ENCODE peak calls at places on chromosomes 11 and 22, in five cellular contexts. M is A549, V is tibial nerve, J is suprapubic skin, N is stomach. I is an unnamed sample.
A peak's percentile ranks its signal among the peaks of the same experiment; 100 is the strongest.

GRCh38 chr11:61195016-61195695 is 8.2 kb upstream of the PGA3 start:
- DNase-seq in J (no peak), M (no peak), V (no peak), N (peak; percentile 94), I (peak; percentile 24)

GRCh38 chr22:41289681-41290080 is 3.7 kb upstream of the RANGAP1 start:
- DNase-seq in M (no peak), J (no peak), N (no peak), V (no peak), I (no peak)

GRCh38 chr11:18144243-18144642 is 11.9 kb downstream of the MRGPRX3 start:
- DNase-seq in J (no peak), N (no peak), M (no peak), V (no peak), I (no peak)

GRCh38 chr11:76218449-76219206 is 12.3 kb upstream of the WNT11 start:
- DNase-seq in N (no peak), J (no peak), M (no peak), V (no peak), I (no peak)

GRCh38 chr11:67392182-67392715 is 463 bp downstream of the RAD9A start:
- DNase-seq in M (no peak), J (no peak), V (no peak), N (no peak), I (no peak)

GRCh38 chr11:9850224-9850895 is 186.5 kb downstream of the SWAP70 start:
- DNase-seq in V (no peak), M (no peak), J (no peak), N (no peak), I (no peak)

GRCh38 chr11:130023204-130023603 is 20.6 kb upstream of the PRDM10 start:
- DNase-seq in M (no peak), V (no peak), N (no peak), J (no peak), I (no peak)

GRCh38 chr11:27207025-27207650 is 155.9 kb downstream of the CCDC34 start:
- DNase-seq in M (peak; percentile 46), N (no peak), J (no peak), V (no peak), I (no peak)

GRCh38 chr11:65278351-65278750 is 16.6 kb downstream of the POLA2 start:
- DNase-seq in M (no peak), J (no peak), V (no peak), N (no peak), I (no peak)

GRCh38 chr11:78920329-78920728 is 345.7 kb upstream of the NARS2 start:
- DNase-seq in N (no peak), J (no peak), M (no peak), V (no peak), I (no peak)

GRCh38 chr11:97269527-97269926 is 879.7 kb downstream of the JRKL start:
- DNase-seq in M (peak; percentile 3), N (no peak), V (no peak), J (no peak), I (no peak)

GRCh38 chr11:116697011-116697410 is 75.8 kb downstream of the BUD13 start:
- DNase-seq in M (no peak), J (peak; percentile 56), N (no peak), V (no peak), I (no peak)

GRCh38 chr11:81869337-81870065 is 864.2 kb downstream of the FAM181B start:
- DNase-seq in M (no peak), V (no peak), N (peak; percentile 44), J (no peak), I (no peak)

GRCh38 chr22:42172385-42173172 is 42.0 kb upstream of the CYP2D6 start:
- DNase-seq in V (no peak), N (no peak), J (no peak), M (no peak), I (no peak)

GRCh38 chr11:78140392-78141077 is 1.1 kb upstream of the ALG8 start:
- DNase-seq in M (no peak), J (no peak), N (no peak), V (no peak), I (no peak)

GRCh38 chr11:65478411-65479183 is 20.2 kb upstream of the MALAT1 start:
- DNase-seq in V (no peak), J (peak; percentile 80), M (no peak), N (peak; percentile 54), I (peak; percentile 89)

GRCh38 chr11:61334434-61335354 is 1.7 kb downstream of the TKFC start:
- DNase-seq in N (no peak), J (no peak), M (no peak), V (no peak), I (peak; percentile 48)

GRCh38 chr11:68128682-68129327 is 7.6 kb upstream of the CHKA start:
- DNase-seq in J (no peak), V (no peak), M (no peak), N (peak; percentile 96), I (peak; percentile 85)

GRCh38 chr11:3022982-3023381 is 30.9 kb upstream of the NAP1L4 start:
- DNase-seq in M (no peak), N (no peak), J (no peak), V (no peak), I (no peak)

GRCh38 chr11:116418388-116419041 is 354.3 kb downstream of the BUD13 start:
- DNase-seq in N (no peak), V (no peak), J (no peak), M (no peak), I (no peak)

GRCh38 chr11:111674941-111675340 is 72.7 kb downstream of the SIK2 start:
- DNase-seq in V (no peak), J (no peak), M (no peak), N (no peak), I (no peak)

GRCh38 chr22:24155597-24156145 is 25.6 kb upstream of the SUSD2 start:
- DNase-seq in V (peak; percentile 65), J (peak; percentile 86), N (peak; percentile 84), M (peak; percentile 58), I (peak; percentile 94)

GRCh38 chr11:63868399-63869064 is 29.6 kb downstream of the MARK2 start:
- DNase-seq in J (no peak), N (no peak), M (no peak), V (no peak), I (no peak)

GRCh38 chr11:91904792-91905785 is 319.5 kb upstream of the FAT3 start:
- DNase-seq in M (peak; percentile 5), N (no peak), J (no peak), V (no peak), I (no peak)

GRCh38 chr11:37364246-37364839 is 766.3 kb upstream of the RAG2 start:
- DNase-seq in N (no peak), V (no peak), J (no peak), M (no peak), I (no peak)

GRCh38 chr22:18114495-18114894 is 3.9 kb downstream of the TUBA8 start:
- DNase-seq in N (no peak), M (no peak), J (no peak), V (no peak), I (no peak)

GRCh38 chr11:59615132-59615636 is 390 bp downstream of the OSBP start:
- DNase-seq in N (peak; percentile 72), V (peak; percentile 13), M (peak; percentile 39), J (peak; percentile 89), I (peak; percentile 77)

GRCh38 chr11:57641011-57641410 is 8.7 kb downstream of the YPEL4 start:
- DNase-seq in J (no peak), N (no peak), M (peak; percentile 36), V (no peak), I (peak; percentile 68)
- H3K27ac ChIP-seq in J (no peak overlapping the region), N (no peak overlapping the region), M (no peak overlapping the region), V (no peak overlapping the region), I (no peak overlapping the region)

GRCh38 chr22:19449422-19449767 is 1.9 kb upstream of the C22orf39 start:
- DNase-seq in M (no peak), V (no peak), N (no peak), J (no peak), I (no peak)

GRCh38 chr22:19448076-19448607 is 631 bp upstream of the C22orf39 start:
- DNase-seq in J (no peak), N (peak; percentile 28), V (no peak), M (peak; percentile 31), I (peak; percentile 72)

GRCh38 chr22:19447388-19448075 is at the start of gene C22orf39:
- DNase-seq in J (peak; percentile 94), M (peak; percentile 89), V (peak; percentile 79), N (peak; percentile 89), I (peak; percentile 96)

GRCh38 chr22:19450363-19451175 is 3.1 kb upstream of the C22orf39 start:
- DNase-seq in V (no peak), J (no peak), M (no peak), N (no peak), I (no peak)

GRCh38 chr22:19448739-19449421 is 1.4 kb upstream of the C22orf39 start:
- DNase-seq in M (no peak), N (no peak), V (no peak), J (no peak), I (no peak)
- H3K4me3 ChIP-seq in M (no peak overlapping the region), N (peak overlapping the region; percentile 80), V (no peak overlapping the region), J (no peak overlapping the region), I (peak overlapping the region; percentile 94)

GRCh38 chr22:20086763-20087162 is 6.7 kb downstream of the DGCR8 start:
- DNase-seq in V (no peak), M (no peak), J (no peak), N (no peak), I (no peak)

GRCh38 chr22:20089226-20089976 is 9.4 kb downstream of the DGCR8 start:
- DNase-seq in M (no peak), V (no peak), J (no peak), N (no peak), I (no peak)

GRCh38 chr22:20087319-20088262 is 7.5 kb downstream of the DGCR8 start:
- DNase-seq in M (no peak), J (no peak), N (no peak), V (no peak), I (no peak)

GRCh38 chr22:20089977-20090729 is 10.1 kb downstream of the DGCR8 start:
- DNase-seq in V (no peak), N (no peak), J (no peak), M (no peak), I (no peak)

DNA sequence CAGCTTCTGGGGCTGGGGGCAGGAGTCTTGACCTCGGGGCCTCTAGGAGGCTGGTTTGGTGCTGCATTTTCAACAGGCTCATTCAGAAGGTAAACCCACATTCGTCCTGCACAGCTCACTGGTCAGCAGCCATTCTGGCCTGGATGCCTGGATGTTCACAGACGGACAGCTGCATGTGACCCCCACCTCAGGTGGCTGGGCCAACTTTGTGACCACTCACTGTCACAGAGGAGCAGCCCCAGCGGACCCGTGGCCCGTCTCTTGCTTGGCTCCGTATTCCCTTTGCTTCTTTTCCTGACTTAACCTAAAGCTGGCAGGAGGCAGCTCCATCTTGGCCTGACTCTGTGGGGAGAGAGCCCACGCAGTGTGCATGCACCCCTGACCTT is 8.2 kb downstream of the DGCR8 start:
- DNase-seq in J (no peak), V (no peak), M (no peak), N (no peak), I (no peak)
- TF ChIP-seq EP300 in J (no peak), V (no peak), M (no peak), N (no peak), I (no peak)

GRCh38 chr22:50047346-50047745 is 10.8 kb downstream of the TTLL8 start:
- DNase-seq in V (no peak), M (no peak), J (no peak), N (no peak), I (no peak)

GRCh38 chr22:50046481-50047245 is 11.4 kb downstream of the TTLL8 start:
- DNase-seq in N (no peak), M (no peak), V (no peak), J (no peak), I (peak; percentile 47)

GRCh38 chr22:50048066-50048765 is 9.9 kb downstream of the TTLL8 start:
- DNase-seq in V (no peak), M (no peak), N (no peak), J (no peak), I (no peak)

GRCh38 chr22:50049299-50050195 is 8.6 kb downstream of the TTLL8 start:
- DNase-seq in J (no peak), M (no peak), V (no peak), N (no peak), I (no peak)

GRCh38 chr22:50048836-50049235 is 9.3 kb downstream of the TTLL8 start:
- DNase-seq in N (no peak), J (no peak), M (no peak), V (no peak), I (no peak)
- H3K27ac ChIP-seq in N (no peak overlapping the region), J (no peak overlapping the region), M (no peak overlapping the region), V (no peak overlapping the region), I (no peak overlapping the region)

I was measured in sigmoid colon.